ENCODE peak calls at places on chromosomes 4 and X, in eight cellular contexts. B, F, W, P, U, G, O and D are unnamed samples.

GRCh38 chr4:5045099-5045498 is 6.2 kb upstream of the STK32B start:
- DNase-seq in O (no peak), B (peak; percentile 74), P (no peak), F (no peak), U (peak; percentile 48), W (no peak), G (no peak), D (no peak)

GRCh38 chr4:93646225-93646930 is 182.2 kb upstream of the ATOH1 start:
- DNase-seq in G (no peak), B (no peak), W (no peak), F (no peak), U (no peak), O (no peak), P (no peak), D (no peak)

GRCh38 chr4:6263541-6264540 is 5.8 kb upstream of the WFS1 start:
- DNase-seq in P (peak; percentile 65), U (no peak), O (no peak), G (no peak), B (peak; percentile 37), F (no peak), W (no peak), D (no peak)

GRCh38 chr4:24411299-24411698 is 173.1 kb downstream of the DHX15 start:
- DNase-seq in B (no peak), O (no peak), F (no peak), W (no peak), G (no peak), U (no peak), P (no peak), D (no peak)

GRCh38 chr4:147683172-147683571 is 791 bp downstream of the PRMT9 start:
- DNase-seq in F (no peak), U (peak; percentile 21), B (peak; percentile 13), O (peak; percentile 2), W (no peak), P (peak; percentile 40), G (no peak), D (no peak)

GRCh38 chr4:836781-837301 is 10.9 kb upstream of the CPLX1 start:
- DNase-seq in O (no peak), G (no peak), F (no peak), U (no peak), B (no peak), P (no peak), W (no peak), D (no peak)

GRCh38 chrX:40169193-40170086 is 71.7 kb upstream of the BCOR start:
- DNase-seq in O (peak; percentile 82), B (peak; percentile 84), F (peak; percentile 75), G (peak; percentile 29), W (peak; percentile 82), P (peak; percentile 70), U (no peak), D (peak; percentile 70)

GRCh38 chr4:153448003-153448731 is 18.0 kb upstream of the TMEM131L start:
- DNase-seq in U (no peak), O (peak; percentile 18), B (peak; percentile 44), G (no peak), W (no peak), P (no peak), F (no peak), D (peak; percentile 16)

GRCh38 chrX:19709812-19710518 is 177.4 kb downstream of the SH3KBP1 start:
- DNase-seq in P (no peak), O (no peak), G (no peak), W (no peak), F (no peak), B (peak; percentile 96), U (no peak), D (no peak)

GRCh38 chr4:152537881-152538280 is 2.0 kb upstream of the FBXW7 start:
- DNase-seq in F (no peak), U (no peak), G (no peak), P (no peak), B (no peak), O (no peak), W (no peak), D (no peak)

GRCh38 chrX:106707771-106708454 is 18.6 kb upstream of the RNF128 start:
- DNase-seq in F (no peak), P (no peak), O (no peak), U (no peak), G (no peak), W (no peak), B (peak; percentile 87), D (no peak)

GRCh38 chr4:168449740-168450442 is 30.4 kb downstream of the DDX60L start:
- DNase-seq in O (no peak), G (no peak), U (no peak), F (no peak), B (peak; percentile 91), P (no peak), W (no peak), D (no peak)